ENCODE peak calls at places on chromosome 20, in ten cellular contexts. E is renal cortical epithelial cell; Y is KG1; D is SW480; C is CD4-positive, alpha-beta T cell; V is NCI-H345; A is HEK293T; Z is left lung; T is effector CD4-positive, alpha-beta T cell; M is HepG2. J is an unnamed sample.

GRCh38 chr20:63831696-63832686 is 927 bp upstream of the ZBTB46 start:
- DNase-seq in E (no peak), Y (no peak), D (peak), C (no peak), V (peak), A (no peak), Z (peak), T (no peak), M (peak), J (peak)

GRCh38 chr20:36644713-36645109 is 1.3 kb downstream of the SLA2 start:
- DNase-seq in E (no peak), Y (no peak), D (no peak), C (no peak), V (no peak), A (no peak), Z (no peak), T (no peak), M (no peak), J (no peak)

GRCh38 chr20:46757754-46758678 is 48.6 kb downstream of the SLC2A10 start:
- DNase-seq in E (peak), Y (peak), D (peak), C (peak), V (peak), A (peak), Z (no peak), T (peak), M (peak), J (no peak)

GRCh38 chr20:35049776-35050352 is 42.7 kb downstream of the TRPC4AP start:
- DNase-seq in E (peak), Y (no peak), D (no peak), C (no peak), V (no peak), A (no peak), Z (no peak), T (no peak), M (no peak), J (no peak)

GRCh38 chr20:7912551-7912950 is 27.7 kb downstream of the HAO1 start:
- DNase-seq in E (no peak), Y (no peak), D (no peak), C (no peak), V (no peak), A (no peak), Z (no peak), T (no peak), M (no peak), J (no peak)

GRCh38 chr20:34242879-34243278 is 1.7 kb downstream of the ASIP start:
- DNase-seq in E (no peak), Y (no peak), D (no peak), C (no peak), V (no peak), A (no peak), Z (no peak), T (no peak), M (no peak), J (no peak)

GRCh38 chr20:19015890-19016465 is 196.5 kb upstream of the SLC24A3 start:
- DNase-seq in E (no peak), Y (no peak), D (no peak), C (no peak), V (no peak), A (no peak), Z (no peak), T (no peak), M (no peak), J (no peak)

GRCh38 chr20:42191140-42191860 is 573.1 kb upstream of the CHD6 start:
- DNase-seq in E (no peak), Y (no peak), D (peak), C (no peak), V (no peak), A (no peak), Z (no peak), T (no peak), M (no peak), J (no peak)

GRCh38 chr20:8646716-8647115 is 422.2 kb upstream of the PLCB4 start:
- DNase-seq in E (no peak), Y (no peak), D (no peak), C (no peak), V (no peak), A (no peak), Z (no peak), T (no peak), M (no peak), J (no peak)

GRCh38 chr20:3164763-3165410 is 5.2 kb upstream of the FASTKD5 start:
- DNase-seq in E (no peak), Y (no peak), D (no peak), C (no peak), V (no peak), A (no peak), Z (no peak), T (no peak), M (no peak), J (no peak)

GRCh38 chr20:52619101-52619500 is 353.1 kb upstream of the TSHZ2 start:
- DNase-seq in E (no peak), Y (no peak), D (no peak), C (no peak), V (no peak), A (no peak), Z (no peak), T (no peak), M (no peak), J (no peak)

GRCh38 chr20:53926428-53927028 is 143.9 kb downstream of the BCAS1 start:
- DNase-seq in E (peak), Y (no peak), D (peak), C (no peak), V (no peak), A (no peak), Z (no peak), T (no peak), M (peak), J (peak)

GRCh38 chr20:8627386-8628030 is 441.4 kb upstream of the PLCB4 start:
- DNase-seq in E (no peak), Y (no peak), D (no peak), C (no peak), V (no peak), A (no peak), Z (no peak), T (no peak), M (no peak), J (no peak)

GRCh38 chr20:4151991-4152695 is 136.8 kb upstream of the RNF24 start:
- DNase-seq in E (peak), Y (peak), D (no peak), C (no peak), V (no peak), A (no peak), Z (no peak), T (no peak), M (no peak), J (no peak)

GRCh38 chr20:53652090-53652858 is 58.6 kb upstream of the ZNF217 start:
- DNase-seq in E (peak), Y (peak), D (peak), C (no peak), V (no peak), A (no peak), Z (no peak), T (no peak), M (peak), J (no peak)

GRCh38 chr20:46324960-46325703 is 16.8 kb upstream of the CDH22 start:
- DNase-seq in E (no peak), Y (no peak), D (peak), C (no peak), V (peak), A (peak), Z (no peak), T (no peak), M (peak), J (no peak)

GRCh38 chr20:37345339-37346231 is at the start of gene SRC:
- DNase-seq in E (no peak), Y (no peak), D (peak), C (peak), V (peak), A (peak), Z (peak), T (peak), M (peak), J (peak)

J was measured in activated B cell treated with CpG ODN at 0.5 μM for 24 hours.